ENCODE peak calls at places on chromosomes 3 and 15, in four cellular contexts. P, L, G and U are unnamed samples.

GRCh38 chr15:81292516-81293001 is 31.4 kb downstream of the STARD5 start:
- DNase-seq in G (peak), L (no peak), P (no peak), U (no peak)

GRCh38 chr15:55230051-55230670 is 33.4 kb upstream of the RSL24D1 start:
- DNase-seq in P (no peak), G (no peak), L (no peak), U (no peak)

GRCh38 chr3:46194868-46195553 is 13.1 kb downstream of the CCR1 start:
- DNase-seq in L (no peak), P (no peak), G (no peak), U (no peak)

GRCh38 chr15:99487337-99487730 is 78.5 kb upstream of the MEF2A start:
- DNase-seq in G (no peak), P (no peak), L (no peak), U (no peak)

GRCh38 chr3:190192087-190192486 is 71.4 kb upstream of the P3H2 start:
- DNase-seq in L (no peak), G (no peak), P (no peak), U (no peak)

GRCh38 chr3:79139395-79140060 is 628.3 kb downstream of the ROBO1 start:
- DNase-seq in P (no peak), G (no peak), L (no peak), U (no peak)

GRCh38 chr15:62828364-62828763 is 214.2 kb upstream of the TPM1 start:
- DNase-seq in G (no peak), P (no peak), L (peak), U (no peak)

GRCh38 chr3:11662392-11662990 is 18.8 kb upstream of the VGLL4 start:
- DNase-seq in P (no peak), L (peak), G (no peak), U (no peak)

GRCh38 chr15:91408476-91409076 is 308.5 kb downstream of the SV2B start:
- DNase-seq in G (no peak), P (no peak), L (no peak), U (no peak)

GRCh38 chr3:177229791-177230190 is 32.5 kb upstream of the TBL1XR1 start:
- DNase-seq in G (no peak), P (no peak), L (peak), U (no peak)

GRCh38 chr3:111012388-111013248 is 59.0 kb upstream of the NECTIN3 start:
- DNase-seq in P (no peak), L (peak), G (no peak), U (no peak)

GRCh38 chr3:52034212-52034611 is 22.2 kb downstream of the DUSP7 start:
- DNase-seq in G (no peak), L (no peak), P (no peak), U (no peak)

GRCh38 chr15:99429681-99430081 is 136.1 kb upstream of the MEF2A start:
- DNase-seq in G (no peak), P (no peak), L (no peak), U (no peak)

GRCh38 chr3:122880624-122881023 is 85.8 kb downstream of the SLC49A4 start:
- DNase-seq in L (no peak), G (no peak), P (no peak), U (no peak)

GRCh38 chr3:47324278-47324865 is 41.6 kb downstream of the KLHL18 start:
- DNase-seq in P (peak), L (peak), G (peak), U (peak)

GRCh38 chr15:67196672-67197363 is 57.6 kb downstream of the AAGAB start:
- DNase-seq in L (no peak), G (no peak), P (no peak), U (no peak)

GRCh38 chr3:50340404-50341329 is at the start of gene RASSF1:
- DNase-seq in P (peak), L (no peak), G (no peak), U (no peak)

GRCh38 chr15:69000725-69001503 is 13.6 kb upstream of the NOX5 start:
- DNase-seq in P (no peak), G (no peak), L (no peak), U (no peak)

GRCh38 chr15:100129677-100130076 is 212.1 kb downstream of the ADAMTS17 start:
- DNase-seq in L (peak), G (no peak), P (peak), U (no peak)

GRCh38 chr3:101573449-101574387 is at the start of gene PCNP:
- DNase-seq in P (peak), L (peak), G (peak), U (peak)

GRCh38 chr3:25007974-25008658 is 419.9 kb upstream of the RARB start:
- DNase-seq in P (no peak), L (no peak), G (peak), U (no peak)

GRCh38 chr3:172275586-172275985 is 172.7 kb downstream of the GHSR start:
- DNase-seq in G (no peak), P (no peak), L (no peak), U (no peak)

GRCh38 chr15:46120713-46121112 is 485.9 kb downstream of the SQOR start:
- DNase-seq in L (no peak), P (no peak), G (no peak), U (no peak)

GRCh38 chr3:182913889-182914288 is 66.4 kb downstream of the DCUN1D1 start:
- DNase-seq in G (peak), P (no peak), L (no peak), U (no peak)

GRCh38 chr3:55147856-55148720 is 220.2 kb upstream of the LRTM1 start:
- DNase-seq in G (no peak), P (no peak), L (no peak), U (no peak)

GRCh38 chr3:61872077-61872706 is 310.8 kb downstream of the PTPRG start:
- DNase-seq in G (no peak), P (no peak), L (no peak), U (no peak)

GRCh38 chr3:72960812-72961518 is 35.6 kb upstream of the PPP4R2 start:
- DNase-seq in L (peak), P (no peak), G (no peak), U (no peak)

GRCh38 chr3:29144807-29145206 is 136.1 kb upstream of the RBMS3 start:
- DNase-seq in G (no peak), L (no peak), P (no peak), U (no peak)

GRCh38 chr3:142844339-142844977 is 44.4 kb downstream of the PCOLCE2 start:
- DNase-seq in P (peak), L (peak), G (no peak), U (no peak)

GRCh38 chr3:195246608-195247007 is 24.4 kb downstream of the XXYLT1 start:
- DNase-seq in G (no peak), L (no peak), P (no peak), U (no peak)

GRCh38 chr3:67998222-67998760 is 343.9 kb upstream of the SUCLG2 start:
- DNase-seq in P (no peak), L (no peak), G (no peak), U (peak)

GRCh38 chr15:69991493-69991892 is 106.2 kb downstream of the TLE3 start:
- DNase-seq in G (no peak), L (no peak), P (no peak), U (no peak)

DNA sequence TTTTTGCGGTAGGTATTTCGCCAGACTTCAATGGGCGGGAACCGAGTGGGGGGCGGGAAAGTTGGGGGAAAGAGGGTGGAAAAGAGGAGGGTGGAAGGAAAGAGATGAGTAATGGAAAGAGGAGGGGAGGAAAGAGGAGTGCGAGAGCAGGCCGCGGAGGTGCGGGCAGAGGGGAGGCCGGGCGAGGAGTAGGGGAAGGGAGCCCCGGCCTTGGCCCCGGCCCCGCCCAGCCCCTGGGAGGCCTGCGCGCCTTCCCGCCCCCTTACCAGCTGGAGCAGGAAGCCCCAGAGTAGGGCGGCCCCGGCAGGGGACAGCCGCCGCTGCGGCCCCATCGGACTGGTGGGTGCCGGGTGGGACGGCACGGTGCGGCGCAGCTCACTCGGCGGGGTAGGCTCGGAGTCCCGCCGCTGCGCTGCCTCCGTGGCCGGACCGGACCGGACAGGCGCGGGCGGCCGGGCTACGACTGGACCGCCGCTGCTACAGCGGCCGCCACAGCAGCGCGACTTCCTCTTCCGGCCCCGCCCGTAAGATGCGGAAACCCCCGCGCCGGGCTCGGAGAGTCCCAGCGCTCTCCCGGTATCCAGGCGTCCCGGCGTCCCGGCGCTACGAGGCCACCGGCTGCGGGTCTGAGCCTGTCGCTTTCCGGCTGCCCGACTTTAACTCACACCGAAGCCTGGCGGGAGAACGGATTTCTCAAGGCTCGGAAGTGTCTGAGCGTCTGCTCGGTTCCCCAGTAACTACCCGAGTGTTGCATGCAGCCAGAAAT is at the start of gene SPPL2A:
- DNase-seq in L (peak), P (peak), G (no peak), U (no peak)
- TF ChIP-seq POLR2A in L (peak), P (peak), G (peak), U (peak)

DNA sequence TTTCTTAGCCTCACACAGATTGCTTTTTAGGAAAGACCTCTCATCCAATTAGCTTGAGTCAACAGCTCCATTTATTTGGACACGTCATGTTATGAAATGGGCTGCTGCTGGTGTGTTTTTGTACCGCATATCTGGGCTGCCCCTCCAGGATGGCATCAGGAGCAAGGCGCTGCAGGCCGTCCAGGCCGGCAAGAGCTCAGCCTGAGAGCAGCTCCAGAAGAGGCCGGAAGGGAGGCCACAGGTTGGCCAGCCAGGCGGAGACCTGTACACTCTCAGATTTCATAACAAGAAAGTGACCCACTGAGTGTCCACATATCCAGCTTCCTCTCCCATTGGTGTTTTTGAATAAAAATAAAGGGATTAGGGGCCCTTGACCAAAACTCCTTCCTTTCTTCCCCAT is 28.3 kb downstream of the FOXL2NB start:
- DNase-seq in G (no peak), P (no peak), L (no peak), U (no peak)
- TF ChIP-seq CREB1 in G (no peak), P (no peak), L (no peak), U (no peak)

DNA sequence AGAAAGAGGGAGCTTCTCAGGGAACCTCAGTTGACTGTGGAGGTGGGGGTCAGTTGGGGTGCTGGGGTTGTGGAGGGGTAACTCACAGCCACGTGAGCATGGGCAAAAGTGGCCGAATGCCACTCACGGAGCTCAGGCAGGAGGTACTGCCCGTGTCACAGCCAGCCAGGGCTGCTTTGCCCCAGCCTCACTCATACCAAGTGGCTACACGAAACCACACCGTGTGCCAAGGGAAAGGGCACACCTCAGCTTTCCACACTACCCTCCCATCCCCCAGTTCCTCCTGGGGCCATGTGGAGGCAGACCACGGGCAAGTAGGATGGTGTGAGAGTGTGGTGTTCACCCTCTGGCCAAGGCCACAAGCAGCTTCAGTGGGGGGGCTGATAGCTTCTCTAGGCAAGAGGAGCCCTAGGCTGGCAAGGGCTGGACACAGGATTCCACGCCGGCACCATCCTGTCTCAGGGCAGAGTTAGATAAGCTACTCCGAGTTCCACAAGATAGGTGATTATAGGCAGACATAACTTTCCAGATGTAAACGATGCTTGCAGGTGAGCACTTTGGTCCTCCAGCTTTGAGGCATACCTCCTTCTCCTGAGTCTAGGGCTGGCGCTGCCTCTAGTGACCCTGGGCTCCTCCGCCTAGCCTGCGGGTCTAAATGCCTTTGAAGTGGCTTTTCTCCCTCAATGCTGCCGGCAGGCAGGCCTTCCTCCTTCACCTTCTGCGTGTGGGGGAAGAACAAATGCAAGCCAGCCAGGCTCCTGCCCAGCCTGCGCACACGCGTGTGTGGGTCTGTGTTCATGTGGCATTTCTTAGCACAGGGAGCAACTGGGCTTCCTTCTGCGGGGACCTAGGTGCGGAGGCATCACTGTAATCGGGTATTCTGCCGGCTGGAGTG is 25.0 kb downstream of the RGMA start:
- DNase-seq in P (no peak), L (no peak), G (no peak), U (no peak)
- TF ChIP-seq POLR2A in P (no peak), L (no peak), G (no peak), U (no peak)

GRCh38 chr15:29736012-29736744 is 86.1 kb downstream of the TJP1 start:
- DNase-seq in G (peak), P (no peak), L (no peak), U (no peak)

GRCh38 chr15:29740692-29741311 is 81.5 kb downstream of the TJP1 start:
- DNase-seq in P (no peak), L (peak), G (no peak), U (no peak)

GRCh38 chr15:29731865-29732264 is 90.4 kb downstream of the TJP1 start:
- DNase-seq in L (no peak), G (no peak), P (no peak), U (no peak)

GRCh38 chr15:29734917-29735572 is 87.2 kb downstream of the TJP1 start:
- DNase-seq in P (no peak), G (no peak), L (peak), U (no peak)

DNA sequence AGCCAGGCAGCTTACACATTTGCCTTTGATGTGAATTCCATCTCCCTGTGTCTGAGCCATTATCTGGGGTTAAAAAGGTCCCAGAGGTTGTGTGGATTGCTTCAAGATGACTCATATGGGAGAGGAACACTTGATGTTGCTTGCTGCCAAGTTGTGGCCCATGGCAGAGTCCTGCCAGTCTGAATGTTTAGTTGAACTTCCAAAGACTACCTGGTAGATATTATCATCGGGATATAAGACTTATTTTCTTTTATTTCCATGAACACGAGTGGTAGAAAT is 85.6 kb downstream of the TJP1 start:
- DNase-seq in G (no peak), L (peak), P (no peak), U (no peak)
- TF ChIP-seq CREB1 in G (no peak), L (no peak), P (no peak), U (no peak)

GRCh38 chr15:73050561-73051297 is 1.5 kb upstream of the NEO1 start:
- DNase-seq in P (no peak), G (no peak), L (no peak), U (no peak)

GRCh38 chr15:73049564-73050215 is 2.6 kb upstream of the NEO1 start:
- DNase-seq in L (no peak), P (no peak), G (no peak), U (no peak)

GRCh38 chr15:73051811-73052678 is at the start of gene NEO1:
- DNase-seq in P (peak), L (peak), G (no peak), U (peak)

GRCh38 chr15:73052679-73053397 is 575 bp downstream of the NEO1 start:
- DNase-seq in G (no peak), L (peak), P (peak), U (no peak)

DNA sequence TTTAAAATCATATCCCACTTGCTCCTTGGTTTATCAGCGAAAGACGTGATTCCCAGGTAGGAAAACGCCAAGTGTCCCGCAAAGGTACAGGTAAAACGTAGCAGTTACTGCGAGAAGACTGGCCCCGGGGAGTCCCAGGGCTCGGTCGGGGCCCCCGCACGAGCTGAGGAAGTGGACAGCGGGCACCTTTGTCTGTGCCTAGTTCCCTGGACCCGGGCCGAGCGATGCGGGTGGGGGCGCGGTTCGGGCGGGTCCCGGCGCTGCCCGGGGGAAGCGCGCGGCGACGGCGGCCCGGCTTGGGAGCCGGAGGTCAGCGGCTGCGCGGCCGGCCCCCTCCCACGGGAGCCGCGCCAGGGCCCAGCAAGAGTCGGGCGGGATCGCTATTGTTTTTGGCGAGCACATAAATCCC is 857 bp upstream of the NEO1 start:
- DNase-seq in G (no peak), L (no peak), P (peak), U (no peak)
- TF ChIP-seq POLR2A in G (no peak), L (no peak), P (no peak), U (no peak)

GRCh38 chr15:35724626-35725025 is 178.7 kb upstream of the DPH6 start:
- DNase-seq in L (no peak), G (no peak), P (no peak), U (no peak)

GRCh38 chr15:35722506-35722905 is 176.5 kb upstream of the DPH6 start:
- DNase-seq in G (no peak), L (no peak), P (no peak), U (no peak)

GRCh38 chr15:35723120-35723707 is 177.2 kb upstream of the DPH6 start:
- DNase-seq in G (no peak), L (no peak), P (no peak), U (no peak)

GRCh38 chr15:35725353-35725752 is 179.4 kb upstream of the DPH6 start:
- DNase-seq in P (no peak), L (no peak), G (no peak), U (no peak)

DNA sequence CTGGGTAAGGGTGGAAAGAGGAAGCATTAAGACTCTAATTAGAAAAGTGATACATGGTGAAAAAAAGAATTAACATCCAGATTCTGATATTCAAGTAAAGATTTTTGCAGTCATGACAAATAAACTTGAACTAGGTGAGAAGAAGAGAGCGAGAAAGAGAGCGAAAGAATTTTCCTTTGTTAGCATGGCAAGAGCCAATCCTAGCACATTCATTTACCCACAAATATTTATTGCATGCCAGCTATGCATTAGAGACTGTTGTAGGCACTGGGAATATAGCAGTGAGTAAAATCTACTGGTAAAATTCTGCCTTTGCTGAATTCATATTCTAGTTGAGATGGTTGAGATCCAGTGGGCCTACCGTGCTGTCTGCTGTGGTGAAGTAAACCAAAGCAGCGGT is 177.9 kb upstream of the DPH6 start:
- DNase-seq in P (no peak), G (no peak), L (no peak), U (no peak)
- TF ChIP-seq CREB1 in P (no peak), G (no peak), L (no peak), U (no peak)